ENCODE peak calls at places on chromosomes 5 and 9, in ten cellular contexts. One of them, this sample, is unnamed.

GRCh38 chr9:97635026-97635425 is 1.4 kb downstream of the NCBP1 start:
- DNase-seq in NB4: no peak
- DNase-seq in OCI-M1: no peak
- DNase-seq in H9: no peak
- DNase-seq in DMS53: no peak
- DNase-seq in GM20000: no peak
- DNase-seq in skeletal muscle cell: no peak
- DNase-seq in T follicular helper cell: no peak
- DNase-seq in stimulated activated CD4-positive, alpha-beta T cell treated with anti-CD3 and anti-CD28 coated beads, Interleukin-1b, Interleukin-23, amount 100 ng/mL, for 24 hours: no peak
- DNase-seq in adrenal gland: no peak
- DNase-seq in this sample: no peak

GRCh38 chr5:67878911-67879310 is 336.6 kb upstream of the PIK3R1 start:
- DNase-seq in NB4: no peak
- DNase-seq in OCI-M1: no peak
- DNase-seq in H9: no peak
- DNase-seq in DMS53: no peak
- DNase-seq in GM20000: no peak
- DNase-seq in skeletal muscle cell: peak; percentile 64
- DNase-seq in T follicular helper cell: no peak
- DNase-seq in stimulated activated CD4-positive, alpha-beta T cell treated with anti-CD3 and anti-CD28 coated beads, Interleukin-1b, Interleukin-23, amount 100 ng/mL, for 24 hours: no peak
- DNase-seq in adrenal gland: no peak
- DNase-seq in this sample: no peak

GRCh38 chr5:113427871-113428574 is 6.8 kb downstream of the TSSK1B start:
- DNase-seq in NB4: no peak
- DNase-seq in OCI-M1: no peak
- DNase-seq in H9: no peak
- DNase-seq in DMS53: no peak
- DNase-seq in GM20000: no peak
- DNase-seq in skeletal muscle cell: no peak
- DNase-seq in T follicular helper cell: no peak
- DNase-seq in stimulated activated CD4-positive, alpha-beta T cell treated with anti-CD3 and anti-CD28 coated beads, Interleukin-1b, Interleukin-23, amount 100 ng/mL, for 24 hours: no peak
- DNase-seq in adrenal gland: no peak
- DNase-seq in this sample: no peak

GRCh38 chr5:66987949-66988838 is 208.4 kb downstream of the CD180 start:
- DNase-seq in NB4: peak; percentile 18
- DNase-seq in OCI-M1: peak; percentile 77
- DNase-seq in H9: no peak
- DNase-seq in DMS53: peak; percentile 70
- DNase-seq in GM20000: peak; percentile 23
- DNase-seq in skeletal muscle cell: no peak
- DNase-seq in T follicular helper cell: no peak
- DNase-seq in stimulated activated CD4-positive, alpha-beta T cell treated with anti-CD3 and anti-CD28 coated beads, Interleukin-1b, Interleukin-23, amount 100 ng/mL, for 24 hours: no peak
- DNase-seq in adrenal gland: no peak
- DNase-seq in this sample: no peak

GRCh38 chr9:111604054-111604615 is 4.7 kb upstream of the PTGR1 start:
- DNase-seq in NB4: no peak
- DNase-seq in OCI-M1: no peak
- DNase-seq in H9: no peak
- DNase-seq in DMS53: no peak
- DNase-seq in GM20000: no peak
- DNase-seq in skeletal muscle cell: no peak
- DNase-seq in T follicular helper cell: no peak
- DNase-seq in stimulated activated CD4-positive, alpha-beta T cell treated with anti-CD3 and anti-CD28 coated beads, Interleukin-1b, Interleukin-23, amount 100 ng/mL, for 24 hours: no peak
- DNase-seq in adrenal gland: no peak
- DNase-seq in this sample: no peak

GRCh38 chr9:120412425-120412951 is 167.5 kb downstream of the CDK5RAP2 start:
- DNase-seq in NB4: no peak
- DNase-seq in OCI-M1: no peak
- DNase-seq in H9: peak; percentile 45
- DNase-seq in DMS53: peak; percentile 18
- DNase-seq in GM20000: no peak
- DNase-seq in skeletal muscle cell: peak; percentile 69
- DNase-seq in T follicular helper cell: no peak
- DNase-seq in stimulated activated CD4-positive, alpha-beta T cell treated with anti-CD3 and anti-CD28 coated beads, Interleukin-1b, Interleukin-23, amount 100 ng/mL, for 24 hours: no peak
- DNase-seq in adrenal gland: no peak
- DNase-seq in this sample: no peak

GRCh38 chr9:19992556-19992955 is 203.7 kb upstream of the SLC24A2 start:
- DNase-seq in NB4: no peak
- DNase-seq in OCI-M1: no peak
- DNase-seq in H9: no peak
- DNase-seq in DMS53: no peak
- DNase-seq in GM20000: no peak
- DNase-seq in skeletal muscle cell: peak; percentile 67
- DNase-seq in T follicular helper cell: no peak
- DNase-seq in stimulated activated CD4-positive, alpha-beta T cell treated with anti-CD3 and anti-CD28 coated beads, Interleukin-1b, Interleukin-23, amount 100 ng/mL, for 24 hours: no peak
- DNase-seq in adrenal gland: no peak
- DNase-seq in this sample: no peak

GRCh38 chr9:134304306-134304705 is 21.9 kb upstream of the RXRA start:
- DNase-seq in NB4: no peak
- DNase-seq in OCI-M1: no peak
- DNase-seq in H9: no peak
- DNase-seq in DMS53: no peak
- DNase-seq in GM20000: no peak
- DNase-seq in skeletal muscle cell: no peak
- DNase-seq in T follicular helper cell: no peak
- DNase-seq in stimulated activated CD4-positive, alpha-beta T cell treated with anti-CD3 and anti-CD28 coated beads, Interleukin-1b, Interleukin-23, amount 100 ng/mL, for 24 hours: no peak
- DNase-seq in adrenal gland: no peak
- DNase-seq in this sample: no peak

GRCh38 chr9:130309689-130310455 is 44.3 kb downstream of the HMCN2 start:
- DNase-seq in NB4: no peak
- DNase-seq in OCI-M1: no peak
- DNase-seq in H9: no peak
- DNase-seq in DMS53: no peak
- DNase-seq in GM20000: no peak
- DNase-seq in skeletal muscle cell: no peak
- DNase-seq in T follicular helper cell: no peak
- DNase-seq in stimulated activated CD4-positive, alpha-beta T cell treated with anti-CD3 and anti-CD28 coated beads, Interleukin-1b, Interleukin-23, amount 100 ng/mL, for 24 hours: no peak
- DNase-seq in adrenal gland: no peak
- DNase-seq in this sample: no peak

GRCh38 chr5:169300468-169301385 is at the start of gene SLIT3:
- DNase-seq in NB4: no peak
- DNase-seq in OCI-M1: no peak
- DNase-seq in H9: peak; percentile 87
- DNase-seq in DMS53: no peak
- DNase-seq in GM20000: peak; percentile 35
- DNase-seq in skeletal muscle cell: peak; percentile 36
- DNase-seq in T follicular helper cell: no peak
- DNase-seq in stimulated activated CD4-positive, alpha-beta T cell treated with anti-CD3 and anti-CD28 coated beads, Interleukin-1b, Interleukin-23, amount 100 ng/mL, for 24 hours: no peak
- DNase-seq in adrenal gland: peak; percentile 62
- DNase-seq in this sample: peak; percentile 46

GRCh38 chr5:83069406-83069805 is 7.8 kb downstream of the TMEM167A start:
- DNase-seq in NB4: no peak
- DNase-seq in OCI-M1: no peak
- DNase-seq in H9: no peak
- DNase-seq in DMS53: no peak
- DNase-seq in GM20000: no peak
- DNase-seq in skeletal muscle cell: no peak
- DNase-seq in T follicular helper cell: no peak
- DNase-seq in stimulated activated CD4-positive, alpha-beta T cell treated with anti-CD3 and anti-CD28 coated beads, Interleukin-1b, Interleukin-23, amount 100 ng/mL, for 24 hours: no peak
- DNase-seq in adrenal gland: no peak
- DNase-seq in this sample: no peak

GRCh38 chr5:127101533-127101932 is 28.2 kb upstream of the C5orf63 start:
- DNase-seq in NB4: no peak
- DNase-seq in OCI-M1: no peak
- DNase-seq in H9: no peak
- DNase-seq in DMS53: no peak
- DNase-seq in GM20000: no peak
- DNase-seq in skeletal muscle cell: no peak
- DNase-seq in T follicular helper cell: no peak
- DNase-seq in stimulated activated CD4-positive, alpha-beta T cell treated with anti-CD3 and anti-CD28 coated beads, Interleukin-1b, Interleukin-23, amount 100 ng/mL, for 24 hours: no peak
- DNase-seq in adrenal gland: no peak
- DNase-seq in this sample: no peak

GRCh38 chr5:117107859-117108258 is 533.2 kb upstream of the SEMA6A start:
- DNase-seq in NB4: no peak
- DNase-seq in OCI-M1: no peak
- DNase-seq in H9: no peak
- DNase-seq in DMS53: no peak
- DNase-seq in GM20000: no peak
- DNase-seq in skeletal muscle cell: no peak
- DNase-seq in T follicular helper cell: no peak
- DNase-seq in stimulated activated CD4-positive, alpha-beta T cell treated with anti-CD3 and anti-CD28 coated beads, Interleukin-1b, Interleukin-23, amount 100 ng/mL, for 24 hours: no peak
- DNase-seq in adrenal gland: no peak
- DNase-seq in this sample: no peak

GRCh38 chr5:128254789-128255188 is 171.2 kb downstream of the SLC12A2 start:
- DNase-seq in NB4: no peak
- DNase-seq in OCI-M1: no peak
- DNase-seq in H9: no peak
- DNase-seq in DMS53: no peak
- DNase-seq in GM20000: no peak
- DNase-seq in skeletal muscle cell: no peak
- DNase-seq in T follicular helper cell: no peak
- DNase-seq in stimulated activated CD4-positive, alpha-beta T cell treated with anti-CD3 and anti-CD28 coated beads, Interleukin-1b, Interleukin-23, amount 100 ng/mL, for 24 hours: no peak
- DNase-seq in adrenal gland: no peak
- DNase-seq in this sample: no peak

GRCh38 chr9:22030101-22030598 is 21.0 kb upstream of the CDKN2B start:
- DNase-seq in NB4: no peak
- DNase-seq in OCI-M1: peak; percentile 90
- DNase-seq in H9: no peak
- DNase-seq in DMS53: peak; percentile 60
- DNase-seq in GM20000: no peak
- DNase-seq in skeletal muscle cell: no peak
- DNase-seq in T follicular helper cell: no peak
- DNase-seq in stimulated activated CD4-positive, alpha-beta T cell treated with anti-CD3 and anti-CD28 coated beads, Interleukin-1b, Interleukin-23, amount 100 ng/mL, for 24 hours: no peak
- DNase-seq in adrenal gland: no peak
- DNase-seq in this sample: no peak

GRCh38 chr5:53418844-53419243 is 61.6 kb upstream of the FST start:
- DNase-seq in NB4: no peak
- DNase-seq in OCI-M1: no peak
- DNase-seq in H9: no peak
- DNase-seq in DMS53: no peak
- DNase-seq in GM20000: no peak
- DNase-seq in skeletal muscle cell: peak; percentile 93
- DNase-seq in T follicular helper cell: no peak
- DNase-seq in stimulated activated CD4-positive, alpha-beta T cell treated with anti-CD3 and anti-CD28 coated beads, Interleukin-1b, Interleukin-23, amount 100 ng/mL, for 24 hours: no peak
- DNase-seq in adrenal gland: no peak
- DNase-seq in this sample: no peak

GRCh38 chr5:53126514-53126913 is 17.0 kb upstream of the MOCS2 start:
- DNase-seq in NB4: no peak
- DNase-seq in OCI-M1: no peak
- DNase-seq in H9: no peak
- DNase-seq in DMS53: no peak
- DNase-seq in GM20000: no peak
- DNase-seq in skeletal muscle cell: peak; percentile 44
- DNase-seq in T follicular helper cell: no peak
- DNase-seq in stimulated activated CD4-positive, alpha-beta T cell treated with anti-CD3 and anti-CD28 coated beads, Interleukin-1b, Interleukin-23, amount 100 ng/mL, for 24 hours: no peak
- DNase-seq in adrenal gland: no peak
- DNase-seq in this sample: no peak

GRCh38 chr9:120336021-120336752 is 243.8 kb downstream of the CDK5RAP2 start:
- DNase-seq in NB4: no peak
- DNase-seq in OCI-M1: no peak
- DNase-seq in H9: no peak
- DNase-seq in DMS53: no peak
- DNase-seq in GM20000: no peak
- DNase-seq in skeletal muscle cell: peak; percentile 26
- DNase-seq in T follicular helper cell: no peak
- DNase-seq in stimulated activated CD4-positive, alpha-beta T cell treated with anti-CD3 and anti-CD28 coated beads, Interleukin-1b, Interleukin-23, amount 100 ng/mL, for 24 hours: no peak
- DNase-seq in adrenal gland: no peak
- DNase-seq in this sample: no peak

GRCh38 chr5:72296251-72296650 is 23.8 kb downstream of the MRPS27 start:
- DNase-seq in NB4: no peak
- DNase-seq in OCI-M1: no peak
- DNase-seq in H9: no peak
- DNase-seq in DMS53: no peak
- DNase-seq in GM20000: no peak
- DNase-seq in skeletal muscle cell: no peak
- DNase-seq in T follicular helper cell: no peak
- DNase-seq in stimulated activated CD4-positive, alpha-beta T cell treated with anti-CD3 and anti-CD28 coated beads, Interleukin-1b, Interleukin-23, amount 100 ng/mL, for 24 hours: no peak
- DNase-seq in adrenal gland: no peak
- DNase-seq in this sample: no peak

GRCh38 chr9:106784076-106784475 is 78.9 kb upstream of the ZNF462 start:
- DNase-seq in NB4: no peak
- DNase-seq in OCI-M1: no peak
- DNase-seq in H9: no peak
- DNase-seq in DMS53: no peak
- DNase-seq in GM20000: no peak
- DNase-seq in skeletal muscle cell: no peak
- DNase-seq in T follicular helper cell: no peak
- DNase-seq in stimulated activated CD4-positive, alpha-beta T cell treated with anti-CD3 and anti-CD28 coated beads, Interleukin-1b, Interleukin-23, amount 100 ng/mL, for 24 hours: no peak
- DNase-seq in adrenal gland: no peak
- DNase-seq in this sample: no peak

GRCh38 chr9:79883073-79883645 is 311.4 kb downstream of the TLE4 start:
- DNase-seq in NB4: peak; percentile 28
- DNase-seq in OCI-M1: no peak
- DNase-seq in H9: no peak
- DNase-seq in DMS53: no peak
- DNase-seq in GM20000: no peak
- DNase-seq in skeletal muscle cell: no peak
- DNase-seq in T follicular helper cell: peak; percentile 6
- DNase-seq in stimulated activated CD4-positive, alpha-beta T cell treated with anti-CD3 and anti-CD28 coated beads, Interleukin-1b, Interleukin-23, amount 100 ng/mL, for 24 hours: no peak
- DNase-seq in adrenal gland: no peak
- DNase-seq in this sample: no peak

GRCh38 chr5:32552936-32553335 is 32.4 kb upstream of the SUB1 start:
- DNase-seq in NB4: no peak
- DNase-seq in OCI-M1: no peak
- DNase-seq in H9: no peak
- DNase-seq in DMS53: no peak
- DNase-seq in GM20000: no peak
- DNase-seq in skeletal muscle cell: no peak
- DNase-seq in T follicular helper cell: no peak
- DNase-seq in stimulated activated CD4-positive, alpha-beta T cell treated with anti-CD3 and anti-CD28 coated beads, Interleukin-1b, Interleukin-23, amount 100 ng/mL, for 24 hours: no peak
- DNase-seq in adrenal gland: no peak
- DNase-seq in this sample: no peak

GRCh38 chr5:179553875-179554274 is 3.5 kb downstream of the RUFY1 start:
- DNase-seq in NB4: peak; percentile 25
- DNase-seq in OCI-M1: no peak
- DNase-seq in H9: peak; percentile 52
- DNase-seq in DMS53: peak; percentile 32
- DNase-seq in GM20000: no peak
- DNase-seq in skeletal muscle cell: peak; percentile 34
- DNase-seq in T follicular helper cell: no peak
- DNase-seq in stimulated activated CD4-positive, alpha-beta T cell treated with anti-CD3 and anti-CD28 coated beads, Interleukin-1b, Interleukin-23, amount 100 ng/mL, for 24 hours: no peak
- DNase-seq in adrenal gland: peak; percentile 80
- DNase-seq in this sample: no peak

GRCh38 chr5:149028984-149029383 is 33.9 kb downstream of the SH3TC2 start:
- DNase-seq in NB4: no peak
- DNase-seq in OCI-M1: no peak
- DNase-seq in H9: no peak
- DNase-seq in DMS53: no peak
- DNase-seq in GM20000: no peak
- DNase-seq in skeletal muscle cell: no peak
- DNase-seq in T follicular helper cell: no peak
- DNase-seq in stimulated activated CD4-positive, alpha-beta T cell treated with anti-CD3 and anti-CD28 coated beads, Interleukin-1b, Interleukin-23, amount 100 ng/mL, for 24 hours: no peak
- DNase-seq in adrenal gland: no peak
- DNase-seq in this sample: no peak

GRCh38 chr5:158320178-158320674 is 461.3 kb upstream of the CLINT1 start:
- DNase-seq in NB4: no peak
- DNase-seq in OCI-M1: no peak
- DNase-seq in H9: no peak
- DNase-seq in DMS53: no peak
- DNase-seq in GM20000: no peak
- DNase-seq in skeletal muscle cell: no peak
- DNase-seq in T follicular helper cell: no peak
- DNase-seq in stimulated activated CD4-positive, alpha-beta T cell treated with anti-CD3 and anti-CD28 coated beads, Interleukin-1b, Interleukin-23, amount 100 ng/mL, for 24 hours: no peak
- DNase-seq in adrenal gland: no peak
- DNase-seq in this sample: no peak

GRCh38 chr9:89496645-89497044 is 1.3 kb downstream of the SEMA4D start:
- DNase-seq in NB4: no peak
- DNase-seq in OCI-M1: no peak
- DNase-seq in H9: no peak
- DNase-seq in DMS53: no peak
- DNase-seq in GM20000: no peak
- DNase-seq in skeletal muscle cell: no peak
- DNase-seq in T follicular helper cell: no peak
- DNase-seq in stimulated activated CD4-positive, alpha-beta T cell treated with anti-CD3 and anti-CD28 coated beads, Interleukin-1b, Interleukin-23, amount 100 ng/mL, for 24 hours: no peak
- DNase-seq in adrenal gland: peak; percentile 56
- DNase-seq in this sample: no peak

This sample was measured in omental fat pad.